ENCODE peak calls at places on chromosomes 5 and 9, in five cellular contexts. F is Calu3; T is stimulated activated CD4-positive, alpha-beta T cell treated with anti-CD3 and anti-CD28 coated beads, Interleukin-1b, Interleukin-23, amount 100 ng/mL, for 4 hours; O is AG10803; Z is HFFc6. D is an unnamed sample.
A peak's percentile ranks its signal among the peaks of the same experiment; 100 is the strongest.

GRCh38 chr9:81035171-81035570 is 654.2 kb downstream of the TLE1 start:
- DNase-seq in T (no peak), Z (peak; percentile 52), F (no peak), O (peak; percentile 20), D (no peak)

GRCh38 chr5:78046006-78046405 is 248.5 kb downstream of the AP3B1 start:
- DNase-seq in F (no peak), Z (no peak), T (no peak), O (no peak), D (no peak)

GRCh38 chr5:68395844-68396523 is 180.4 kb downstream of the PIK3R1 start:
- DNase-seq in Z (no peak), F (peak; percentile 86), O (no peak), T (no peak), D (peak; percentile 69)

GRCh38 chr5:126370796-126371718 is 52.2 kb upstream of the GRAMD2B start:
- DNase-seq in Z (peak; percentile 66), T (no peak), O (peak; percentile 71), F (peak; percentile 69), D (no peak)

GRCh38 chr9:130780865-130781504 is 54.1 kb upstream of the ABL1 start:
- DNase-seq in Z (peak; percentile 83), T (no peak), F (no peak), O (peak; percentile 98), D (no peak)

GRCh38 chr9:109117856-109118801 is 1.6 kb downstream of the TMEM245 start:
- DNase-seq in T (peak; percentile 17), Z (peak; percentile 86), F (peak; percentile 13), O (peak; percentile 55), D (peak; percentile 75)

GRCh38 chr5:82205005-82205404 is 73.1 kb downstream of the RPS23 start:
- DNase-seq in F (no peak), O (no peak), T (no peak), Z (no peak), D (no peak)

GRCh38 chr5:32683125-32683524 is 28.0 kb upstream of the NPR3 start:
- DNase-seq in O (peak; percentile 29), T (no peak), Z (no peak), F (no peak), D (no peak)

GRCh38 chr5:172630482-172630881 is 10.6 kb upstream of the NEURL1B start:
- DNase-seq in Z (no peak), F (no peak), O (no peak), T (no peak), D (no peak)